ENCODE peak calls at places on chromosomes 16 and 17, in four cellular contexts. D, N, Z and M are unnamed samples.
A peak's percentile ranks its signal among the peaks of the same experiment; 100 is the strongest.

GRCh38 chr16:75000481-75001081 is 1.8 kb downstream of the ZNRF1 start:
- DNase-seq in D (no peak), N (no peak), Z (no peak), M (no peak)

GRCh38 chr16:84286568-84287220 is 8.0 kb upstream of the WFDC1 start:
- DNase-seq in D (no peak), N (no peak), Z (no peak), M (no peak)

GRCh38 chr17:64218066-64218465 is 45.0 kb downstream of the TEX2 start:
- DNase-seq in D (no peak), N (no peak), Z (no peak), M (no peak)

GRCh38 chr17:17414316-17414937 is 62.4 kb upstream of the MED9 start:
- DNase-seq in D (no peak), N (no peak), Z (peak; percentile 38), M (no peak)

GRCh38 chr16:87819983-87820382 is 49.3 kb downstream of the SLC7A5 start:
- DNase-seq in D (no peak), N (no peak), Z (no peak), M (no peak)

GRCh38 chr16:57623251-57624043 is 5.0 kb upstream of the ADGRG1 start:
- DNase-seq in D (peak; percentile 87), N (no peak), Z (no peak), M (no peak)

GRCh38 chr17:39706383-39706782 is 6.5 kb downstream of the ERBB2 start:
- DNase-seq in D (no peak), N (no peak), Z (no peak), M (no peak)

GRCh38 chr16:58488531-58488930 is 11.4 kb upstream of the NDRG4 start:
- DNase-seq in D (no peak), N (no peak), Z (no peak), M (no peak)

GRCh38 chr16:84532299-84532724 is 27.9 kb upstream of the MEAK7 start:
- DNase-seq in D (peak; percentile 89), N (peak; percentile 97), Z (peak; percentile 94), M (peak; percentile 88)

GRCh38 chr16:2078691-2079090 is 30.9 kb downstream of the TSC2 start:
- DNase-seq in D (no peak), N (no peak), Z (no peak), M (no peak)

GRCh38 chr16:88775825-88776224 is 9.2 kb downstream of the PIEZO1 start:
- DNase-seq in D (no peak), N (no peak), Z (no peak), M (no peak)

GRCh38 chr17:42744283-42744805 is 496 bp downstream of the EZH1 start:
- DNase-seq in D (peak; percentile 47), N (peak; percentile 28), Z (no peak), M (peak; percentile 73)

GRCh38 chr17:1252203-1252608 is 18.0 kb upstream of the BHLHA9 start:
- DNase-seq in D (no peak), N (no peak), Z (no peak), M (no peak)

GRCh38 chr17:55959756-55960155 is 193.5 kb upstream of the ANKFN1 start:
- DNase-seq in D (no peak), N (no peak), Z (no peak), M (no peak)

GRCh38 chr16:77282345-77282744 is 83.1 kb downstream of the SYCE1L start:
- DNase-seq in D (no peak), N (no peak), Z (no peak), M (no peak)

GRCh38 chr16:60655514-60656153 is 1380.6 kb downstream of the CDH8 start:
- DNase-seq in D (no peak), N (no peak), Z (no peak), M (no peak)

GRCh38 chr17:75271233-75271954 is 363 bp upstream of the MIF4GD start:
- DNase-seq in D (peak; percentile 29), N (no peak), Z (no peak), M (peak; percentile 34)

GRCh38 chr17:75130632-75131277 is 787 bp downstream of the NT5C start:
- DNase-seq in D (peak; percentile 43), N (no peak), Z (no peak), M (peak; percentile 41)

GRCh38 chr17:72743037-72743467 is 349.4 kb downstream of the SLC39A11 start:
- DNase-seq in D (no peak), N (no peak), Z (no peak), M (no peak)

GRCh38 chr16:22646948-22647556 is 136.4 kb downstream of the NPIPB5 start:
- DNase-seq in D (no peak), N (no peak), Z (no peak), M (no peak)

GRCh38 chr17:62675260-62675659 is 47.8 kb downstream of the MRC2 start:
- DNase-seq in D (no peak), N (no peak), Z (no peak), M (no peak)

GRCh38 chr16:75420987-75421819 is 12.1 kb downstream of the CFDP1 start:
- DNase-seq in D (peak; percentile 54), N (no peak), Z (no peak), M (no peak)

GRCh38 chr17:75773808-75774470 is 8.9 kb upstream of the GALK1 start:
- DNase-seq in D (no peak), N (no peak), Z (no peak), M (no peak)

GRCh38 chr17:77373298-77374169 is 232.8 kb downstream of the SEC14L1 start:
- DNase-seq in D (no peak), N (no peak), Z (no peak), M (no peak)

GRCh38 chr17:65538679-65539529 is 22.5 kb downstream of the AXIN2 start:
- DNase-seq in D (no peak), N (no peak), Z (no peak), M (no peak)

GRCh38 chr17:69492410-69493071 is 78.0 kb downstream of the MAP2K6 start:
- DNase-seq in D (peak; percentile 51), N (peak; percentile 50), Z (peak; percentile 62), M (peak; percentile 83)

GRCh38 chr16:1158456-1159324 is 5.8 kb downstream of the CACNA1H start:
- DNase-seq in D (no peak), N (no peak), Z (no peak), M (no peak)

GRCh38 chr16:2474877-2475412 is at the start of gene TBC1D24:
- DNase-seq in D (peak; percentile 57), N (peak; percentile 42), Z (peak; percentile 44), M (peak; percentile 72)

GRCh38 chr16:15636392-15636873 is 6.5 kb downstream of the MARF1 start:
- DNase-seq in D (no peak), N (no peak), Z (no peak), M (no peak)

GRCh38 chr17:48335858-48336500 is 94.0 kb downstream of the SKAP1 start:
- DNase-seq in D (peak; percentile 61), N (no peak), Z (peak; percentile 8), M (peak; percentile 12)

GRCh38 chr17:14061666-14062560 is 7.4 kb upstream of the COX10 start:
- DNase-seq in D (peak; percentile 83), N (peak; percentile 18), Z (peak; percentile 68), M (peak; percentile 45)